ENCODE peak calls at places on chromosomes 4 and X, in six cellular contexts. W is NAMALWA; Y is fibroblast of mammary gland; O is choroid plexus epithelial cell; H is CD4-positive, CD25-positive, alpha-beta regulatory T cell; D is SIG-M5. R is an unnamed sample.

GRCh38 chr4:126306152-126306869 is 991.6 kb downstream of the FAT4 start:
- DNase-seq in D (no peak), H (no peak), W (no peak), O (peak; percentile 5), Y (peak; percentile 36), R (peak; percentile 6)

GRCh38 chr4:3643518-3644433 is 111.6 kb upstream of the LRPAP1 start:
- DNase-seq in O (no peak), H (no peak), D (no peak), Y (no peak), W (no peak), R (no peak)

GRCh38 chr4:152501846-152502536 is 33.9 kb downstream of the FBXW7 start:
- DNase-seq in H (no peak), W (peak; percentile 32), O (peak; percentile 28), Y (peak; percentile 38), D (no peak), R (no peak)

GRCh38 chr4:11469900-11470708 is 41.4 kb upstream of the HS3ST1 start:
- DNase-seq in O (no peak), Y (no peak), D (no peak), W (no peak), H (no peak), R (no peak)

GRCh38 chrX:13571136-13571535 is 1.7 kb downstream of the EGFL6 start:
- DNase-seq in Y (no peak), D (no peak), H (no peak), W (no peak), O (no peak), R (no peak)

GRCh38 chr4:84632092-84632491 is 49.2 kb downstream of the CDS1 start:
- DNase-seq in O (peak; percentile 93), Y (peak; percentile 90), D (no peak), W (no peak), H (no peak), R (no peak)

GRCh38 chrX:97039363-97040029 is 155.8 kb downstream of the RPA4 start:
- DNase-seq in Y (peak; percentile 53), H (no peak), D (no peak), O (peak; percentile 66), W (no peak), R (peak; percentile 25)

GRCh38 chrX:42247241-42247640 is 323.9 kb upstream of the CASK start:
- DNase-seq in O (peak; percentile 34), Y (no peak), H (no peak), W (no peak), D (no peak), R (no peak)

GRCh38 chr4:110132822-110133719 is 65.3 kb downstream of the ELOVL6 start:
- DNase-seq in D (no peak), W (no peak), O (no peak), Y (no peak), H (no peak), R (peak; percentile 51)

GRCh38 chr4:931194-931959 is 739 bp downstream of the GAK start:
- DNase-seq in H (no peak), Y (peak; percentile 74), O (peak; percentile 48), W (peak; percentile 33), D (no peak), R (no peak)

GRCh38 chr4:1986578-1987210 is 22.1 kb downstream of the NELFA start:
- DNase-seq in D (no peak), Y (no peak), H (no peak), W (no peak), O (no peak), R (no peak)

GRCh38 chrX:41621236-41621651 is 67.5 kb upstream of the GPR34 start:
- DNase-seq in W (no peak), Y (no peak), D (no peak), H (no peak), O (peak; percentile 76), R (no peak)

GRCh38 chrX:137032841-137033773 is 688 bp downstream of the GPR101 start:
- DNase-seq in H (no peak), D (no peak), W (no peak), Y (no peak), O (no peak), R (no peak)

GRCh38 chrX:40130207-40130606 is 32.4 kb upstream of the BCOR start:
- DNase-seq in Y (peak; percentile 68), H (no peak), W (no peak), O (peak; percentile 70), D (no peak), R (no peak)

GRCh38 chr4:2306773-2307410 is 45.0 kb upstream of the MXD4 start:
- DNase-seq in O (no peak), D (no peak), Y (no peak), W (no peak), H (no peak), R (no peak)

GRCh38 chr4:116796022-116796421 is 289.4 kb downstream of the TRAM1L1 start:
- DNase-seq in O (no peak), H (no peak), W (no peak), Y (no peak), D (no peak), R (no peak)

GRCh38 chr4:115770046-115770543 is 656.7 kb upstream of the NDST4 start:
- DNase-seq in H (no peak), W (no peak), D (no peak), O (no peak), Y (no peak), R (no peak)

GRCh38 chrX:74389016-74389415 is 32.3 kb upstream of the SLC16A2 start:
- DNase-seq in O (no peak), W (no peak), Y (no peak), H (no peak), D (no peak), R (no peak)

GRCh38 chrX:153646620-153647373 is at the start of gene DUSP9:
- DNase-seq in H (no peak), W (no peak), Y (peak; percentile 2), D (no peak), O (peak; percentile 27), R (peak; percentile 44)

GRCh38 chr4:7430368-7430964 is 4.3 kb downstream of the PSAPL1 start:
- DNase-seq in H (no peak), Y (no peak), O (no peak), W (no peak), D (no peak), R (no peak)

GRCh38 chr4:54099959-54100606 is at the start of gene GSX2:
- DNase-seq in W (no peak), H (no peak), Y (no peak), D (no peak), O (no peak), R (no peak)

GRCh38 chr4:184383497-184384055 is 90.8 kb downstream of the IRF2 start:
- DNase-seq in D (no peak), O (peak; percentile 97), Y (peak; percentile 98), H (no peak), W (no peak), R (no peak)

GRCh38 chr4:3045500-3045850 is 28.9 kb downstream of the HTT-AS start:
- DNase-seq in H (peak; percentile 86), W (peak; percentile 26), D (no peak), O (peak; percentile 85), Y (peak; percentile 63), R (peak; percentile 64)

R was measured in mucosa of descending colon.